ENCODE peak calls at places on chromosome 9, in ten cellular contexts. R, A, W, H, M, S, F, Y, O and P are unnamed samples.

GRCh38 chr9:72954431-72955420 is 1.9 kb upstream of the ALDH1A1 start:
- DNase-seq in W (no peak), A (no peak), F (no peak), S (no peak), Y (no peak), M (no peak), O (no peak), H (peak), R (no peak), P (no peak)

GRCh38 chr9:13952906-13953305 is 361.0 kb downstream of the NFIB start:
- DNase-seq in S (no peak), H (no peak), A (no peak), Y (no peak), R (peak), W (no peak), O (no peak), F (no peak), M (peak), P (no peak)

GRCh38 chr9:85046475-85046874 is 376.9 kb downstream of the NTRK2 start:
- DNase-seq in A (no peak), H (no peak), F (no peak), W (no peak), O (no peak), S (no peak), Y (no peak), R (no peak), M (no peak), P (no peak)

GRCh38 chr9:134502261-134503211 is 139.1 kb upstream of the COL5A1 start:
- DNase-seq in Y (peak), M (peak), O (peak), F (no peak), S (peak), W (peak), R (peak), A (peak), H (peak), P (no peak)

GRCh38 chr9:7284517-7284916 is 515.1 kb downstream of the DMAC1 start:
- DNase-seq in H (no peak), O (no peak), F (no peak), A (no peak), R (no peak), Y (no peak), M (no peak), W (no peak), S (no peak), P (no peak)

GRCh38 chr9:14107977-14108376 is 206.0 kb downstream of the NFIB start:
- DNase-seq in R (no peak), H (no peak), F (no peak), M (no peak), A (no peak), Y (peak), O (no peak), W (no peak), S (no peak), P (no peak)

GRCh38 chr9:13267743-13268142 is 11.7 kb downstream of the MPDZ start:
- DNase-seq in A (no peak), R (peak), M (peak), W (no peak), H (no peak), S (no peak), Y (no peak), O (no peak), F (no peak), P (no peak)

GRCh38 chr9:21801683-21802417 is 586 bp upstream of the MTAP start:
- DNase-seq in S (peak), W (peak), M (peak), F (peak), H (peak), O (peak), A (peak), Y (peak), R (no peak), P (peak)

GRCh38 chr9:93622725-93623124 is 46.3 kb downstream of the PHF2 start:
- DNase-seq in M (no peak), H (peak), F (no peak), W (no peak), R (no peak), A (no peak), S (no peak), O (no peak), Y (no peak), P (no peak)

GRCh38 chr9:89436963-89437625 is 60.8 kb downstream of the SEMA4D start:
- DNase-seq in M (no peak), W (peak), S (no peak), O (no peak), F (no peak), Y (no peak), H (peak), R (no peak), A (peak), P (no peak)

GRCh38 chr9:107566596-107566995 is 77.0 kb upstream of the KLF4 start:
- DNase-seq in R (no peak), S (no peak), H (no peak), F (no peak), W (no peak), M (peak), O (no peak), Y (no peak), A (no peak), P (no peak)

GRCh38 chr9:530681-531080 is 310.8 kb upstream of the DMRT1 start:
- DNase-seq in O (no peak), F (no peak), W (no peak), A (no peak), Y (no peak), M (peak), R (peak), H (peak), S (no peak), P (no peak)

GRCh38 chr9:107175826-107176500 is 107.1 kb upstream of the RAD23B start:
- DNase-seq in M (no peak), R (no peak), H (peak), O (no peak), F (no peak), A (no peak), Y (no peak), W (no peak), S (no peak), P (no peak)

GRCh38 chr9:116181853-116182610 is 28.4 kb downstream of the PAPPA start:
- DNase-seq in F (no peak), W (no peak), R (no peak), A (no peak), Y (no peak), H (no peak), S (no peak), M (no peak), O (no peak), P (no peak)

GRCh38 chr9:133621868-133622267 is 12.7 kb upstream of the FAM163B start:
- DNase-seq in S (no peak), M (no peak), H (no peak), O (no peak), A (no peak), W (no peak), Y (no peak), F (no peak), R (no peak), P (no peak)

GRCh38 chr9:2469681-2470141 is 151.9 kb upstream of the VLDLR start:
- DNase-seq in A (no peak), Y (peak), S (no peak), F (no peak), R (peak), W (peak), O (no peak), M (peak), H (peak), P (peak)

GRCh38 chr9:94624621-94625020 is 14.7 kb downstream of the FBP1 start:
- DNase-seq in H (no peak), W (no peak), R (no peak), O (no peak), A (no peak), M (no peak), S (no peak), Y (no peak), F (no peak), P (no peak)

GRCh38 chr9:133144887-133145466 is 18.7 kb downstream of the GBGT1 start:
- DNase-seq in O (no peak), S (no peak), Y (no peak), F (no peak), W (no peak), H (peak), R (no peak), M (no peak), A (no peak), P (no peak)

GRCh38 chr9:113574381-113575262 is 111.1 kb downstream of the RGS3 start:
- DNase-seq in F (no peak), Y (no peak), O (no peak), A (peak), R (no peak), H (peak), W (no peak), S (no peak), M (no peak), P (no peak)

GRCh38 chr9:137434498-137435380 is 6.4 kb downstream of the ENTPD8 start:
- DNase-seq in M (no peak), H (peak), W (no peak), S (no peak), O (no peak), F (no peak), Y (no peak), A (no peak), R (no peak), P (no peak)

GRCh38 chr9:16421534-16421933 is 448.9 kb downstream of the BNC2 start:
- DNase-seq in W (no peak), A (no peak), O (no peak), M (peak), R (peak), H (no peak), S (no peak), F (no peak), Y (peak), P (no peak)